ENCODE peak calls at places on chromosomes 2 and 18, in eight cellular contexts. One of them, this sample, is unnamed.
A peak's percentile ranks its signal among the peaks of the same experiment; 100 is the strongest.

GRCh38 chr2:174544156-174544555 is 53.4 kb downstream of the WIPF1 start:
- DNase-seq in activated CD8-positive, alpha-beta memory T cell treated with anti-CD3 and anti-CD28 coated beads, Interleukin-2, amount 10 ng/mL, durations not matched to agents 7 days and 5 days: no peak
- DNase-seq in iPS-NIHi11: no peak
- DNase-seq in AG09319: no peak
- DNase-seq in transverse colon: no peak
- DNase-seq in GM12892: no peak
- DNase-seq in HAP-1: no peak
- DNase-seq in stimulated activated CD4-positive, alpha-beta T cell treated with anti-CD3 and anti-CD28 coated beads, Interleukin-2, amount 100 ng/mL, for 48 hours: no peak
- DNase-seq in this sample: peak; percentile 79

GRCh38 chr2:11750422-11750821 is 4.0 kb downstream of the LPIN1 start:
- DNase-seq in activated CD8-positive, alpha-beta memory T cell treated with anti-CD3 and anti-CD28 coated beads, Interleukin-2, amount 10 ng/mL, durations not matched to agents 7 days and 5 days: peak; percentile 79
- DNase-seq in iPS-NIHi11: no peak
- DNase-seq in AG09319: no peak
- DNase-seq in transverse colon: no peak
- DNase-seq in GM12892: no peak
- DNase-seq in HAP-1: no peak
- DNase-seq in stimulated activated CD4-positive, alpha-beta T cell treated with anti-CD3 and anti-CD28 coated beads, Interleukin-2, amount 100 ng/mL, for 48 hours: no peak
- DNase-seq in this sample: no peak

GRCh38 chr2:241102239-241102803 is at the start of gene MTERF4:
- DNase-seq in activated CD8-positive, alpha-beta memory T cell treated with anti-CD3 and anti-CD28 coated beads, Interleukin-2, amount 10 ng/mL, durations not matched to agents 7 days and 5 days: peak; percentile 91
- DNase-seq in iPS-NIHi11: peak; percentile 92
- DNase-seq in AG09319: peak; percentile 42
- DNase-seq in transverse colon: peak; percentile 92
- DNase-seq in GM12892: peak; percentile 79
- DNase-seq in HAP-1: peak; percentile 81
- DNase-seq in stimulated activated CD4-positive, alpha-beta T cell treated with anti-CD3 and anti-CD28 coated beads, Interleukin-2, amount 100 ng/mL, for 48 hours: peak; percentile 86
- DNase-seq in this sample: peak; percentile 68

GRCh38 chr2:46269545-46270273 is 27.5 kb upstream of the EPAS1 start:
- DNase-seq in activated CD8-positive, alpha-beta memory T cell treated with anti-CD3 and anti-CD28 coated beads, Interleukin-2, amount 10 ng/mL, durations not matched to agents 7 days and 5 days: no peak
- DNase-seq in iPS-NIHi11: no peak
- DNase-seq in AG09319: no peak
- DNase-seq in transverse colon: no peak
- DNase-seq in GM12892: no peak
- DNase-seq in HAP-1: no peak
- DNase-seq in stimulated activated CD4-positive, alpha-beta T cell treated with anti-CD3 and anti-CD28 coated beads, Interleukin-2, amount 100 ng/mL, for 48 hours: no peak
- DNase-seq in this sample: no peak

GRCh38 chr18:31190919-31191318 is 28.3 kb upstream of the DSC1 start:
- DNase-seq in activated CD8-positive, alpha-beta memory T cell treated with anti-CD3 and anti-CD28 coated beads, Interleukin-2, amount 10 ng/mL, durations not matched to agents 7 days and 5 days: no peak
- DNase-seq in iPS-NIHi11: no peak
- DNase-seq in AG09319: no peak
- DNase-seq in transverse colon: no peak
- DNase-seq in GM12892: no peak
- DNase-seq in HAP-1: no peak
- DNase-seq in stimulated activated CD4-positive, alpha-beta T cell treated with anti-CD3 and anti-CD28 coated beads, Interleukin-2, amount 100 ng/mL, for 48 hours: no peak
- DNase-seq in this sample: no peak

GRCh38 chr2:166653185-166653813 is 159.2 kb upstream of the SCN7A start:
- DNase-seq in activated CD8-positive, alpha-beta memory T cell treated with anti-CD3 and anti-CD28 coated beads, Interleukin-2, amount 10 ng/mL, durations not matched to agents 7 days and 5 days: no peak
- DNase-seq in iPS-NIHi11: no peak
- DNase-seq in AG09319: no peak
- DNase-seq in transverse colon: no peak
- DNase-seq in GM12892: no peak
- DNase-seq in HAP-1: no peak
- DNase-seq in stimulated activated CD4-positive, alpha-beta T cell treated with anti-CD3 and anti-CD28 coated beads, Interleukin-2, amount 100 ng/mL, for 48 hours: no peak
- DNase-seq in this sample: no peak

GRCh38 chr2:66134113-66134730 is 300.7 kb upstream of the MEIS1 start:
- DNase-seq in activated CD8-positive, alpha-beta memory T cell treated with anti-CD3 and anti-CD28 coated beads, Interleukin-2, amount 10 ng/mL, durations not matched to agents 7 days and 5 days: no peak
- DNase-seq in iPS-NIHi11: peak; percentile 23
- DNase-seq in AG09319: no peak
- DNase-seq in transverse colon: no peak
- DNase-seq in GM12892: no peak
- DNase-seq in HAP-1: no peak
- DNase-seq in stimulated activated CD4-positive, alpha-beta T cell treated with anti-CD3 and anti-CD28 coated beads, Interleukin-2, amount 100 ng/mL, for 48 hours: no peak
- DNase-seq in this sample: peak; percentile 46

GRCh38 chr2:48474599-48475298 is 55.2 kb upstream of the STON1 start:
- DNase-seq in activated CD8-positive, alpha-beta memory T cell treated with anti-CD3 and anti-CD28 coated beads, Interleukin-2, amount 10 ng/mL, durations not matched to agents 7 days and 5 days: no peak
- DNase-seq in iPS-NIHi11: no peak
- DNase-seq in AG09319: no peak
- DNase-seq in transverse colon: no peak
- DNase-seq in GM12892: no peak
- DNase-seq in HAP-1: no peak
- DNase-seq in stimulated activated CD4-positive, alpha-beta T cell treated with anti-CD3 and anti-CD28 coated beads, Interleukin-2, amount 100 ng/mL, for 48 hours: no peak
- DNase-seq in this sample: no peak

GRCh38 chr2:238141541-238142318 is 3.3 kb downstream of the KLHL30 start:
- DNase-seq in activated CD8-positive, alpha-beta memory T cell treated with anti-CD3 and anti-CD28 coated beads, Interleukin-2, amount 10 ng/mL, durations not matched to agents 7 days and 5 days: no peak
- DNase-seq in iPS-NIHi11: no peak
- DNase-seq in AG09319: no peak
- DNase-seq in transverse colon: peak; percentile 91
- DNase-seq in GM12892: no peak
- DNase-seq in HAP-1: no peak
- DNase-seq in stimulated activated CD4-positive, alpha-beta T cell treated with anti-CD3 and anti-CD28 coated beads, Interleukin-2, amount 100 ng/mL, for 48 hours: no peak
- DNase-seq in this sample: no peak

GRCh38 chr18:4251873-4252272 is 203.2 kb downstream of the DLGAP1 start:
- DNase-seq in activated CD8-positive, alpha-beta memory T cell treated with anti-CD3 and anti-CD28 coated beads, Interleukin-2, amount 10 ng/mL, durations not matched to agents 7 days and 5 days: no peak
- DNase-seq in iPS-NIHi11: no peak
- DNase-seq in AG09319: no peak
- DNase-seq in transverse colon: no peak
- DNase-seq in GM12892: no peak
- DNase-seq in HAP-1: no peak
- DNase-seq in stimulated activated CD4-positive, alpha-beta T cell treated with anti-CD3 and anti-CD28 coated beads, Interleukin-2, amount 100 ng/mL, for 48 hours: no peak
- DNase-seq in this sample: no peak

GRCh38 chr2:165803123-165803760 is 9.2 kb upstream of the GALNT3 start:
- DNase-seq in activated CD8-positive, alpha-beta memory T cell treated with anti-CD3 and anti-CD28 coated beads, Interleukin-2, amount 10 ng/mL, durations not matched to agents 7 days and 5 days: no peak
- DNase-seq in iPS-NIHi11: no peak
- DNase-seq in AG09319: no peak
- DNase-seq in transverse colon: peak; percentile 60
- DNase-seq in GM12892: no peak
- DNase-seq in HAP-1: no peak
- DNase-seq in stimulated activated CD4-positive, alpha-beta T cell treated with anti-CD3 and anti-CD28 coated beads, Interleukin-2, amount 100 ng/mL, for 48 hours: no peak
- DNase-seq in this sample: no peak

GRCh38 chr2:112795720-112796119 is 11.4 kb upstream of the IL1A start:
- DNase-seq in activated CD8-positive, alpha-beta memory T cell treated with anti-CD3 and anti-CD28 coated beads, Interleukin-2, amount 10 ng/mL, durations not matched to agents 7 days and 5 days: no peak
- DNase-seq in iPS-NIHi11: peak; percentile 32
- DNase-seq in AG09319: no peak
- DNase-seq in transverse colon: no peak
- DNase-seq in GM12892: no peak
- DNase-seq in HAP-1: no peak
- DNase-seq in stimulated activated CD4-positive, alpha-beta T cell treated with anti-CD3 and anti-CD28 coated beads, Interleukin-2, amount 100 ng/mL, for 48 hours: no peak
- DNase-seq in this sample: no peak

GRCh38 chr2:202632682-202633081 is 2.1 kb upstream of the FAM117B start:
- DNase-seq in activated CD8-positive, alpha-beta memory T cell treated with anti-CD3 and anti-CD28 coated beads, Interleukin-2, amount 10 ng/mL, durations not matched to agents 7 days and 5 days: no peak
- DNase-seq in iPS-NIHi11: no peak
- DNase-seq in AG09319: no peak
- DNase-seq in transverse colon: no peak
- DNase-seq in GM12892: no peak
- DNase-seq in HAP-1: no peak
- DNase-seq in stimulated activated CD4-positive, alpha-beta T cell treated with anti-CD3 and anti-CD28 coated beads, Interleukin-2, amount 100 ng/mL, for 48 hours: no peak
- DNase-seq in this sample: no peak

GRCh38 chr2:130186391-130186790 is 4.3 kb downstream of the MZT2B start:
- DNase-seq in activated CD8-positive, alpha-beta memory T cell treated with anti-CD3 and anti-CD28 coated beads, Interleukin-2, amount 10 ng/mL, durations not matched to agents 7 days and 5 days: peak; percentile 29
- DNase-seq in iPS-NIHi11: no peak
- DNase-seq in AG09319: no peak
- DNase-seq in transverse colon: no peak
- DNase-seq in GM12892: no peak
- DNase-seq in HAP-1: no peak
- DNase-seq in stimulated activated CD4-positive, alpha-beta T cell treated with anti-CD3 and anti-CD28 coated beads, Interleukin-2, amount 100 ng/mL, for 48 hours: no peak
- DNase-seq in this sample: no peak

GRCh38 chr2:62469114-62469513 is 36.9 kb downstream of the TMEM17 start:
- DNase-seq in activated CD8-positive, alpha-beta memory T cell treated with anti-CD3 and anti-CD28 coated beads, Interleukin-2, amount 10 ng/mL, durations not matched to agents 7 days and 5 days: no peak
- DNase-seq in iPS-NIHi11: no peak
- DNase-seq in AG09319: no peak
- DNase-seq in transverse colon: no peak
- DNase-seq in GM12892: no peak
- DNase-seq in HAP-1: no peak
- DNase-seq in stimulated activated CD4-positive, alpha-beta T cell treated with anti-CD3 and anti-CD28 coated beads, Interleukin-2, amount 100 ng/mL, for 48 hours: no peak
- DNase-seq in this sample: no peak

GRCh38 chr2:112529751-112530150 is 12.5 kb upstream of the POLR1B start:
- DNase-seq in activated CD8-positive, alpha-beta memory T cell treated with anti-CD3 and anti-CD28 coated beads, Interleukin-2, amount 10 ng/mL, durations not matched to agents 7 days and 5 days: no peak
- DNase-seq in iPS-NIHi11: no peak
- DNase-seq in AG09319: no peak
- DNase-seq in transverse colon: no peak
- DNase-seq in GM12892: no peak
- DNase-seq in HAP-1: no peak
- DNase-seq in stimulated activated CD4-positive, alpha-beta T cell treated with anti-CD3 and anti-CD28 coated beads, Interleukin-2, amount 100 ng/mL, for 48 hours: no peak
- DNase-seq in this sample: peak; percentile 89

GRCh38 chr2:237149425-237149824 is 63.7 kb downstream of the COPS8 start:
- DNase-seq in activated CD8-positive, alpha-beta memory T cell treated with anti-CD3 and anti-CD28 coated beads, Interleukin-2, amount 10 ng/mL, durations not matched to agents 7 days and 5 days: peak; percentile 45
- DNase-seq in iPS-NIHi11: no peak
- DNase-seq in AG09319: no peak
- DNase-seq in transverse colon: no peak
- DNase-seq in GM12892: no peak
- DNase-seq in HAP-1: no peak
- DNase-seq in stimulated activated CD4-positive, alpha-beta T cell treated with anti-CD3 and anti-CD28 coated beads, Interleukin-2, amount 100 ng/mL, for 48 hours: peak; percentile 39
- DNase-seq in this sample: no peak

GRCh38 chr2:143426296-143426695 is 297.1 kb downstream of the ARHGAP15 start:
- DNase-seq in activated CD8-positive, alpha-beta memory T cell treated with anti-CD3 and anti-CD28 coated beads, Interleukin-2, amount 10 ng/mL, durations not matched to agents 7 days and 5 days: no peak
- DNase-seq in iPS-NIHi11: no peak
- DNase-seq in AG09319: peak; percentile 22
- DNase-seq in transverse colon: no peak
- DNase-seq in GM12892: no peak
- DNase-seq in HAP-1: no peak
- DNase-seq in stimulated activated CD4-positive, alpha-beta T cell treated with anti-CD3 and anti-CD28 coated beads, Interleukin-2, amount 100 ng/mL, for 48 hours: no peak
- DNase-seq in this sample: no peak